ENCODE peak calls at places on chromosomes 7 and 10, in seven cellular contexts. S is cardiac muscle cell, U is heart right ventricle, Z is tibial artery, G is adrenal gland, M is fibroblast of lung, Y is testis. R is an unnamed sample.

GRCh38 chr7:137213744-137214143 is 129.8 kb downstream of the PTN start:
- DNase-seq in S (no peak), U (no peak), Z (no peak), G (no peak), M (no peak), Y (no peak), R (no peak)

GRCh38 chr10:18164093-18164492 is 23.9 kb downstream of the CACNB2 start:
- DNase-seq in S (peak; percentile 42), U (no peak), Z (no peak), G (no peak), M (peak; percentile 83), Y (no peak), R (no peak)

GRCh38 chr7:35801392-35802101 is 690 bp downstream of the SEPTIN7 start:
- DNase-seq in S (peak; percentile 79), U (peak; percentile 70), Z (peak; percentile 86), G (peak; percentile 74), M (peak; percentile 65), Y (peak; percentile 74), R (peak; percentile 65)

GRCh38 chr10:16986082-16986405 is 143.6 kb downstream of the CUBN start:
- DNase-seq in S (no peak), U (no peak), Z (no peak), G (no peak), M (no peak), Y (no peak), R (no peak)

GRCh38 chr10:72790216-72790990 is 98.5 kb downstream of the MCU start:
- DNase-seq in S (no peak), U (no peak), Z (no peak), G (no peak), M (no peak), Y (no peak), R (no peak)

GRCh38 chr7:127504715-127505114 is 80.7 kb downstream of the GCC1 start:
- DNase-seq in S (peak; percentile 44), U (no peak), Z (no peak), G (no peak), M (no peak), Y (peak; percentile 52), R (no peak)

GRCh38 chr10:12051241-12051640 is 8.6 kb upstream of the UPF2 start:
- DNase-seq in S (no peak), U (no peak), Z (no peak), G (no peak), M (no peak), Y (no peak), R (no peak)

GRCh38 chr10:48594799-48595198 is 10.1 kb downstream of the ARHGAP22 start:
- DNase-seq in S (no peak), U (no peak), Z (no peak), G (no peak), M (no peak), Y (no peak), R (no peak)

GRCh38 chr10:68992721-68993440 is 4.3 kb downstream of the KIFBP start:
- DNase-seq in S (peak; percentile 90), U (peak; percentile 39), Z (peak; percentile 87), G (peak; percentile 85), M (peak; percentile 95), Y (peak; percentile 76), R (no peak)

GRCh38 chr7:88289505-88290129 is 17.1 kb downstream of the STEAP4 start:
- DNase-seq in S (no peak), U (no peak), Z (no peak), G (no peak), M (peak; percentile 86), Y (no peak), R (no peak)

GRCh38 chr7:115748123-115748738 is 282.3 kb downstream of the TFEC start:
- DNase-seq in S (no peak), U (no peak), Z (no peak), G (no peak), M (no peak), Y (no peak), R (no peak)

GRCh38 chr7:66696774-66697191 is 43.8 kb upstream of the RABGEF1 start:
- DNase-seq in S (peak; percentile 28), U (no peak), Z (no peak), G (no peak), M (peak; percentile 10), Y (no peak), R (no peak)

GRCh38 chr7:95245828-95246227 is 78.5 kb downstream of the PON1 start:
- DNase-seq in S (peak; percentile 5), U (no peak), Z (no peak), G (no peak), M (no peak), Y (no peak), R (no peak)

GRCh38 chr7:115952832-115953231 is 77.7 kb downstream of the TFEC start:
- DNase-seq in S (no peak), U (no peak), Z (no peak), G (no peak), M (no peak), Y (no peak), R (no peak)

GRCh38 chr10:24857001-24857695 is 95.3 kb downstream of the PRTFDC1 start:
- DNase-seq in S (no peak), U (no peak), Z (no peak), G (no peak), M (no peak), Y (no peak), R (no peak)

GRCh38 chr7:1940402-1940786 is 270.3 kb downstream of the ELFN1 start:
- DNase-seq in S (peak; percentile 71), U (peak; percentile 51), Z (no peak), G (peak; percentile 61), M (peak; percentile 71), Y (peak; percentile 62), R (no peak)

GRCh38 chr7:120373174-120373573 is 100.2 kb downstream of the KCND2 start:
- DNase-seq in S (no peak), U (no peak), Z (no peak), G (no peak), M (no peak), Y (no peak), R (no peak)

GRCh38 chr10:110514848-110515247 is 17.1 kb downstream of the DUSP5 start:
- DNase-seq in S (no peak), U (no peak), Z (no peak), G (no peak), M (no peak), Y (no peak), R (no peak)

GRCh38 chr7:134949171-134949570 is 37.1 kb upstream of the AGBL3 start:
- DNase-seq in S (no peak), U (no peak), Z (no peak), G (no peak), M (no peak), Y (no peak), R (no peak)

GRCh38 chr7:77529279-77529678 is 7.8 kb upstream of the PTPN12 start:
- DNase-seq in S (no peak), U (no peak), Z (no peak), G (no peak), M (no peak), Y (no peak), R (no peak)

GRCh38 chr10:118595064-118595420 is 406 bp downstream of the PRLHR start:
- DNase-seq in S (no peak), U (no peak), Z (no peak), G (no peak), M (no peak), Y (no peak), R (no peak)

GRCh38 chr7:774161-775109 is 47.4 kb upstream of the PRKAR1B start:
- DNase-seq in S (peak; percentile 54), U (no peak), Z (no peak), G (peak; percentile 43), M (peak; percentile 13), Y (peak; percentile 73), R (peak; percentile 52)
- H3K4me1 ChIP-seq in S (peaks cover 15% of the 10 kb centered on the region), U (peaks cover 20% of the 10 kb centered on the region), Z (peaks cover 20% of the 10 kb centered on the region), G (peaks cover 16% of the 10 kb centered on the region), M (peaks cover 9% of the 10 kb centered on the region), Y (peaks cover 21% of the 10 kb centered on the region), R (no peaks in the 10 kb centered on the region)

GRCh38 chr10:88949912-88950664 is 2.5 kb downstream of the ACTA2 start:
- DNase-seq in S (no peak), U (no peak), Z (no peak), G (no peak), M (no peak), Y (no peak), R (no peak)
- H3K4me3 ChIP-seq in S (peak overlapping the region; percentile 19), U (peak overlapping the region; percentile 32), Z (peak overlapping the region; percentile 68), G (peak overlapping the region; percentile 22), M (no peak overlapping the region), Y (peak overlapping the region; percentile 62), R (no peak overlapping the region)

DNA sequence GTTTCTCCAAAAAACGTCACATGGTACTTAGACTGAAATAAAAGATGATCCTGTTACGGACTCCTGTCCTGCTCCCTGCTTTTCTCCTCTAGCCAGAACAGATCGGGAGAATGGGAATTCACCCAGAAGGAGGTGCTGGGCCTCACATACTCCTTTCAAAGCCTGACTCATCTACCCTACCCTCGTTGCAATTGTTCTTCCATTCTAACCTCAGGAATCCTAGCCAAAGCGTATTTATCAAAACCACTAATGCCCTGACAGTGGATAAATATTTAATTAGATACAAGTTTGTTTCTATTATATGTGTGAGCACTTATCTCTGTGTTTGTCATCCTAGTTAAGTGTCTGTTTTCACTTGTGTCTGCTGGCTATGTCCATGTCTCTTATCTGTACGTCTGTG is 21.7 kb downstream of the ZCWPW1 start:
- DNase-seq in S (peak; percentile 69), U (no peak), Z (no peak), G (no peak), M (peak; percentile 83), Y (no peak), R (no peak)
- TF ChIP-seq CTCF in S (peak; percentile 20), U (no peak), Z (no peak), G (no peak), M (no peak), Y (no peak), R (no peak)

GRCh38 chr10:103851261-103851660 is 4.1 kb downstream of the SH3PXD2A start:
- DNase-seq in S (no peak), U (no peak), Z (peak; percentile 29), G (no peak), M (no peak), Y (no peak), R (peak; percentile 22)

GRCh38 chr10:103849212-103849877 is 6.0 kb downstream of the SH3PXD2A start:
- DNase-seq in S (no peak), U (peak; percentile 40), Z (no peak), G (no peak), M (no peak), Y (no peak), R (no peak)

GRCh38 chr10:103847909-103848468 is 7.4 kb downstream of the SH3PXD2A start:
- DNase-seq in S (no peak), U (no peak), Z (no peak), G (no peak), M (no peak), Y (no peak), R (no peak)

GRCh38 chr10:103850572-103850895 is 4.8 kb downstream of the SH3PXD2A start:
- DNase-seq in S (no peak), U (no peak), Z (peak; percentile 59), G (no peak), M (no peak), Y (peak; percentile 44), R (no peak)

DNA sequence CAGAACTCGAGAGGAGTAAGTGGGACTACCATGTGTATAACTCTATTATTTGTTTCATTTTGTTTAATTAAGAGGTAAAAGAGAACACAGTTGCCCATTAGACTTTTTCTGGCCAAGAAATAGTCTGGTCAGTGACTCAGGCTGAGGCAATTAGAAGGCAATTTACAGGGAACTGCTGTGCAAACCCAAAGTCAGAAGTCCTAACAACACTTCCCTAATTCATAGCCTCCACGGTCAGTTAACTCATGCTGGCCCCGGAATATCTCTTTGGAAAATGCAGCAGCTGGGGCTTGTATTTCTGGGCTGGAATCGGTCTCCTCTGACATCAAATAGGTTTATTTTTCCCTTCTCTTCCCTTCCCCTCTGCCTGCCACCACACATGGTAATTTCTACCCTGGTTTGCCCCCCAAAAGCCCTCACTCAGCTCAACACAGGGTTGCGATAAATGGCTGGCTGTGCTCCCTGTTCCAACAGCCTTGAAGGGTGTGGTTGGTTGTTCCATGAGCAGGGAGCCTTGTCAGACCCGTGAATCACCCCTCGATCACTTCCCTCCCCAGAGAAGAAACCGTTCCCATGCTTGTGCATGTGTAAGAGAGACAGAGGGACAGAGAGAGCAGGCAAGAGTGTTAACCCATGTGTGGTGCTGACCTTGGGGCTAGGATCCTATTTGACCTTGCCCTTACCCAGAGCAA is 5.3 kb downstream of the SH3PXD2A start:
- DNase-seq in S (peak; percentile 76), U (no peak), Z (peak; percentile 70), G (peak; percentile 47), M (peak; percentile 94), Y (no peak), R (no peak)
- H3K4me1 ChIP-seq in S (peaks cover 54% of the 10 kb centered on the region), U (peaks cover 66% of the 10 kb centered on the region), Z (peaks cover 16% of the 10 kb centered on the region), G (peaks cover 55% of the 10 kb centered on the region), M (peaks cover 41% of the 10 kb centered on the region), Y (peaks cover 43% of the 10 kb centered on the region), R (peaks cover 45% of the 10 kb centered on the region)